ENCODE peak calls at places on chromosomes 6 and 20, in seven cellular contexts. R is amniotic stem cell; P is NCI-H524 treated with DMSO at 0.1 percent for 48 hours; S is activated CD4-positive, CD25-positive, alpha-beta regulatory T cell; L is ELF-1; E is neural crest cell; Q is SW480. B is an unnamed sample.

GRCh38 chr6:169689247-169689646 is 12.6 kb downstream of the WDR27 start:
- DNase-seq in R (no peak), P (no peak), S (no peak), L (no peak), E (no peak), Q (peak; percentile 42), B (no peak)

GRCh38 chr20:12113468-12114371 is 196.0 kb downstream of the BTBD3 start:
- DNase-seq in R (no peak), P (no peak), S (no peak), L (no peak), E (no peak), Q (no peak), B (no peak)

GRCh38 chr20:15643713-15644112 is 929.5 kb downstream of the KIF16B start:
- DNase-seq in R (no peak), P (no peak), S (no peak), L (no peak), E (no peak), Q (peak; percentile 13), B (no peak)

GRCh38 chr20:34637245-34638185 is 39.4 kb downstream of the PIGU start:
- DNase-seq in R (no peak), P (no peak), S (no peak), L (no peak), E (no peak), Q (no peak), B (no peak)

GRCh38 chr6:45417461-45417860 is 39.7 kb upstream of the SUPT3H start:
- DNase-seq in R (no peak), P (no peak), S (no peak), L (no peak), E (no peak), Q (no peak), B (no peak)

GRCh38 chr6:112038268-112038667 is 15.6 kb upstream of the CCN6 start:
- DNase-seq in R (no peak), P (no peak), S (no peak), L (peak; percentile 15), E (no peak), Q (no peak), B (peak; percentile 33)

GRCh38 chr6:105272783-105273182 is 93.0 kb upstream of the POPDC3 start:
- DNase-seq in R (no peak), P (no peak), S (no peak), L (peak; percentile 19), E (no peak), Q (no peak), B (no peak)

GRCh38 chr20:47198254-47198671 is 158.2 kb downstream of the ZMYND8 start:
- DNase-seq in R (no peak), P (no peak), S (no peak), L (no peak), E (no peak), Q (no peak), B (no peak)

GRCh38 chr6:6713660-6714446 is 125.3 kb downstream of the LY86 start:
- DNase-seq in R (no peak), P (no peak), S (no peak), L (peak; percentile 32), E (no peak), Q (no peak), B (peak; percentile 53)

B was measured in retina.